ENCODE peak calls at places on chromosomes 11 and 22, in ten cellular contexts. O is kidney epithelial cell; X is breast epithelium; N is choroid plexus epithelial cell; R is adrenal gland; H is ovary; L is HCT116; C is GM23338; Y is neural progenitor cell; M is effector memory CD4-positive, alpha-beta T cell. F is an unnamed sample.

GRCh38 chr11:95674669-95675358 is 114.8 kb downstream of the FAM76B start:
- DNase-seq in O (no peak), X (no peak), N (no peak), R (no peak), H (no peak), L (no peak), C (no peak), Y (no peak), M (no peak), F (no peak)

GRCh38 chr11:86193297-86194095 is 51.1 kb upstream of the EED start:
- DNase-seq in O (peak; percentile 35), X (peak; percentile 57), N (peak; percentile 91), R (peak; percentile 64), H (peak; percentile 44), L (peak; percentile 86), C (peak; percentile 94), Y (peak; percentile 82), M (peak; percentile 35), F (peak; percentile 86)

GRCh38 chr11:29312817-29313216 is 704.0 kb downstream of the KCNA4 start:
- DNase-seq in O (no peak), X (no peak), N (peak; percentile 62), R (no peak), H (no peak), L (no peak), C (no peak), Y (no peak), M (no peak), F (no peak)

GRCh38 chr22:38111941-38112355 is 1.5 kb upstream of the BAIAP2L2 start:
- DNase-seq in O (no peak), X (no peak), N (no peak), R (no peak), H (no peak), L (no peak), C (no peak), Y (no peak), M (no peak), F (no peak)

GRCh38 chr11:107457205-107457557 is 444 bp downstream of the CWF19L2 start:
- DNase-seq in O (no peak), X (no peak), N (peak; percentile 15), R (no peak), H (no peak), L (no peak), C (peak; percentile 15), Y (peak; percentile 54), M (no peak), F (no peak)

GRCh38 chr22:48405741-48406140 is 1421.9 kb downstream of the BRD1 start:
- DNase-seq in O (no peak), X (no peak), N (no peak), R (no peak), H (no peak), L (no peak), C (no peak), Y (no peak), M (no peak), F (no peak)

GRCh38 chr11:46296520-46297448 is 19.3 kb downstream of the CREB3L1 start:
- DNase-seq in O (no peak), X (no peak), N (peak; percentile 98), R (no peak), H (peak; percentile 89), L (no peak), C (peak; percentile 98), Y (peak; percentile 92), M (no peak), F (no peak)

GRCh38 chr22:50085211-50085999 is at the start of gene MLC1:
- DNase-seq in O (no peak), X (no peak), N (no peak), R (no peak), H (no peak), L (no peak), C (no peak), Y (no peak), M (no peak), F (no peak)

GRCh38 chr22:41201146-41201545 is 4.0 kb upstream of the L3MBTL2 start:
- DNase-seq in O (no peak), X (no peak), N (no peak), R (no peak), H (no peak), L (no peak), C (no peak), Y (no peak), M (no peak), F (no peak)

GRCh38 chr11:67033661-67034166 is 10.8 kb downstream of the SYT12 start:
- DNase-seq in O (peak; percentile 93), X (peak; percentile 85), N (peak; percentile 98), R (peak; percentile 66), H (no peak), L (no peak), C (no peak), Y (no peak), M (no peak), F (no peak)

GRCh38 chr11:75445315-75445953 is 12.4 kb upstream of the KLHL35 start:
- DNase-seq in O (no peak), X (peak; percentile 48), N (peak; percentile 61), R (peak; percentile 75), H (peak; percentile 84), L (peak; percentile 22), C (peak; percentile 89), Y (peak; percentile 85), M (peak; percentile 48), F (peak; percentile 82)

DNA sequence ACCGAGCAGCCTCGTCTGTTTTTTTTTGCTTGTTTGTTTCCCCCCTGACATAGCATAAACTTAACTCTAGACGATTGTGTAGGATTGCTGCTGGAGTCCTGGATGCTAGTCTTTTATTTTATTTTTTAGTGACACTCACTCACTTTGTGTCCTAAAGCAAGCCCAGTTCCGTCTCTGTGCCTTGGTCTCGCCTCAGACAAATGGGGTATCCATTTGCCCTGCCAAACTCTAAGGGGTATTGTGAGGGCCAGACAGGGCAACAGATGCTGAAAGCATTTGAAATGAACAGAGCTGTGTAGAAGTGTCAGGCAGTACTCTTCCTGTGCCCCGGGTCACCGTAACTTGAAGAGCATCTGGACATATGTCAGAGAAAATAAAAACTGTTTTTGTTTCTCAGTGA is 34.8 kb upstream of the DKK3 start:
- DNase-seq in O (no peak), X (no peak), N (no peak), R (no peak), H (no peak), L (no peak), C (no peak), Y (no peak), M (no peak), F (no peak)
- H3K4me3 ChIP-seq in O (no peak overlapping the region), X (no peak overlapping the region), N (no peak overlapping the region), R (no peak overlapping the region), H (no peak overlapping the region), L (no peak overlapping the region), C (no peak overlapping the region), Y (no peak overlapping the region), M (no peak overlapping the region), F (no peak overlapping the region)

GRCh38 chr11:986270-986951 is 50.1 kb downstream of the MUC6 start:
- DNase-seq in O (no peak), X (peak; percentile 68), N (no peak), R (no peak), H (no peak), L (no peak), C (no peak), Y (no peak), M (no peak), F (no peak)
- H3K4me3 ChIP-seq in O (no peak overlapping the region), X (no peak overlapping the region), N (no peak overlapping the region), R (no peak overlapping the region), H (no peak overlapping the region), L (no peak overlapping the region), C (no peak overlapping the region), Y (no peak overlapping the region), M (no peak overlapping the region), F (no peak overlapping the region)

GRCh38 chr22:31247726-31248125 is 35.6 kb downstream of the LIMK2 start:
- DNase-seq in O (no peak), X (no peak), N (no peak), R (no peak), H (no peak), L (no peak), C (no peak), Y (peak; percentile 25), M (no peak), F (no peak)
- H3K4me3 ChIP-seq in O (peak overlapping the region; percentile 66), X (peak overlapping the region; percentile 79), N (peak overlapping the region; percentile 68), R (no peak overlapping the region), H (peak overlapping the region; percentile 50), L (no peak overlapping the region), C (peak overlapping the region; percentile 34), Y (peak overlapping the region; percentile 34), M (peak overlapping the region; percentile 4), F (peak overlapping the region; percentile 60)

GRCh38 chr11:119188067-119188466 is 2.8 kb downstream of the NHERF4 start:
- DNase-seq in O (no peak), X (no peak), N (no peak), R (no peak), H (no peak), L (no peak), C (no peak), Y (no peak), M (no peak), F (no peak)

GRCh38 chr11:119187123-119187892 is 2.0 kb downstream of the NHERF4 start:
- DNase-seq in O (no peak), X (no peak), N (no peak), R (no peak), H (no peak), L (no peak), C (no peak), Y (no peak), M (no peak), F (no peak)

GRCh38 chr11:119188887-119189286 is 3.6 kb downstream of the NHERF4 start:
- DNase-seq in O (no peak), X (no peak), N (no peak), R (no peak), H (no peak), L (no peak), C (no peak), Y (no peak), M (no peak), F (no peak)

GRCh38 chr11:119189393-119189792 is 4.1 kb downstream of the NHERF4 start:
- DNase-seq in O (no peak), X (no peak), N (no peak), R (no peak), H (no peak), L (no peak), C (peak; percentile 26), Y (no peak), M (no peak), F (no peak)

DNA sequence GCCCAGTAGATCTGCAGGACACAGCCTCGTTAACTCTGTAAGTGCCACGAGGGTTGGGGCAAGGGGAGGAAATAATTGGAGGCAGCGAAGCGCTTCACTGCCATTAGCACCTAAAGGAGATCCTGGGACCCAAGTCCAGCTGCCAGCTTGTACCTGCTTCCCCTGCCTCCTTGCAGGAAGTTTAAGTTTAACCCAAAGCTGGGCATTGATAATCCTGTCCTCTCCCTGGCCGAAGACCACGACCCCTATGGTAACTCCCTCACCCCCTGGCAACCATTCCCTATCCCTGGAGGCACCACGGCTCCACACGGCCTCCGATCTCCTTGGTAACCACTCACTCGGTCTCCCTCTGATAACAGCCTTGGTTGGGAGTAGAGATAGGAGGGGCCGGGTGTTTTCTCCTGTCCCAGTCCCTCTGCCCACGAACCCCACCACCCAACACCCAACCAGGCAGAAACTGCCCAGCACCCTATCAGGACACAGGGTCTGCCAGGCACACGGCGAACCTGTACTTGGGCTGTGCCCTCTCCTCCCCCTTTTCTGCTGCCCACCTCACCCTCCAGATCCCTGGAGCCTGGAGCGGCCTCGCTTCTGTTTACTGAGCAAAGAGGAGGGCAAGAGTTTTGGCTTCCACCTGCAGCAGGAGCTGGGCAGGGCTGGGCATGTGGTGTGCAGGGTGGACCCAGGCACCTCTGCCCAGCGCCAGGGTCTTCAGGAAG is 800 bp downstream of the NHERF4 start:
- DNase-seq in O (no peak), X (no peak), N (no peak), R (no peak), H (no peak), L (no peak), C (no peak), Y (no peak), M (no peak), F (no peak)
- H3K4me3 ChIP-seq in O (no peak overlapping the region), X (no peak overlapping the region), N (no peak overlapping the region), R (no peak overlapping the region), H (no peak overlapping the region), L (no peak overlapping the region), C (no peak overlapping the region), Y (no peak overlapping the region), M (no peak overlapping the region), F (no peak overlapping the region)

GRCh38 chr11:21066030-21066429 is 396.6 kb downstream of the NELL1 start:
- DNase-seq in O (no peak), X (no peak), N (no peak), R (no peak), H (no peak), L (no peak), C (peak; percentile 22), Y (no peak), M (no peak), F (no peak)
- H3K4me3 ChIP-seq in O (no peak overlapping the region), X (no peak overlapping the region), N (no peak overlapping the region), R (no peak overlapping the region), H (no peak overlapping the region), L (no peak overlapping the region), C (no peak overlapping the region), Y (no peak overlapping the region), M (no peak overlapping the region), F (no peak overlapping the region)